ENCODE peak calls at places on chromosomes 11 and 22, in four cellular contexts. J is heart left ventricle, A is prostate gland, H is K562. V is an unnamed sample.

GRCh38 chr11:96112192-96113099 is 188.5 kb upstream of the MTMR2 start:
- DNase-seq in J (no peak), A (no peak), H (no peak), V (no peak)

GRCh38 chr22:47928626-47929025 is 1166.2 kb downstream of the TBC1D22A start:
- DNase-seq in A (no peak), H (no peak), J (no peak), V (peak; percentile 25)

GRCh38 chr11:9771126-9771624 is 107.3 kb downstream of the SWAP70 start:
- DNase-seq in J (no peak), H (no peak), A (no peak), V (no peak)

GRCh38 chr11:128054323-128054910 is 532.9 kb downstream of the ETS1 start:
- DNase-seq in J (no peak), A (no peak), H (no peak), V (no peak)

GRCh38 chr22:41668971-41669911 is 19.4 kb downstream of the SNU13 start:
- DNase-seq in J (no peak), H (no peak), A (no peak), V (no peak)

GRCh38 chr11:64560941-64561340 is 30.1 kb upstream of the SLC22A12 start:
- DNase-seq in H (no peak), J (no peak), A (no peak), V (no peak)

GRCh38 chr22:27662359-27663030 is 139.1 kb downstream of the MN1 start:
- DNase-seq in H (no peak), J (peak; percentile 89), A (no peak), V (no peak)

GRCh38 chr11:72621008-72621610 is 53.1 kb downstream of the PDE2A start:
- DNase-seq in A (no peak), J (no peak), H (no peak), V (no peak)

DNA sequence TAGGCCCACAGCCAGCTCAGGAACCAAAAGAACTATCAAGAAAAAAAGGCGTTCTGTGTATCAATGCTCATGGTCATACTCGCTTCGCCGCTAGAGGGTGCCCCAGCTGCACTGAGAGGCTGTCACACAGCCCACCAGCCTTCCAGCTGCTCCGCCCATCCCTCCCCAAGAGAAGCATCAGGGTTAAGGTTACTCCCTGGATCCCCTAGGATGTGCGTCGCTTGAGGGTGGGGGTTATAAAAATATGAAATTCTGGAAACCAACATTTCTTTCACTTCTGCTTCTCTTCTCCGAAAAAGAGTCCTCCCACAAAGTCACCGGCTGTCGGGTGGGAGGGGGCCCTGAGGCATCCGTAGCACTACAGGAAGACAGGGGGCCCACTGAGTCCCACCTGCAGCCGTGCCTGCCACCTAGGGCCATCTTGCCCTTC is 1.7 kb downstream of the CBX6 start:
- DNase-seq in H (peak; percentile 55), A (peak; percentile 81), J (peak; percentile 91), V (peak; percentile 97)
- H3K4me3 ChIP-seq in H (no peak overlapping the region), A (no peak overlapping the region), J (peak overlapping the region; percentile 84), V (no peak overlapping the region)

GRCh38 chr11:44950625-44951472 is at the start of gene TP53I11:
- DNase-seq in H (peak; percentile 92), A (peak; percentile 75), J (peak; percentile 91), V (peak; percentile 96)

GRCh38 chr11:44950036-44950624 is 553 bp downstream of the TP53I11 start:
- DNase-seq in A (peak; percentile 39), J (no peak), H (peak; percentile 34), V (no peak)

GRCh38 chr11:44947114-44947513 is 3.6 kb downstream of the TP53I11 start:
- DNase-seq in J (no peak), A (no peak), H (no peak), V (no peak)

GRCh38 chr11:44948155-44948554 is 2.5 kb downstream of the TP53I11 start:
- DNase-seq in A (no peak), J (no peak), H (no peak), V (no peak)

DNA sequence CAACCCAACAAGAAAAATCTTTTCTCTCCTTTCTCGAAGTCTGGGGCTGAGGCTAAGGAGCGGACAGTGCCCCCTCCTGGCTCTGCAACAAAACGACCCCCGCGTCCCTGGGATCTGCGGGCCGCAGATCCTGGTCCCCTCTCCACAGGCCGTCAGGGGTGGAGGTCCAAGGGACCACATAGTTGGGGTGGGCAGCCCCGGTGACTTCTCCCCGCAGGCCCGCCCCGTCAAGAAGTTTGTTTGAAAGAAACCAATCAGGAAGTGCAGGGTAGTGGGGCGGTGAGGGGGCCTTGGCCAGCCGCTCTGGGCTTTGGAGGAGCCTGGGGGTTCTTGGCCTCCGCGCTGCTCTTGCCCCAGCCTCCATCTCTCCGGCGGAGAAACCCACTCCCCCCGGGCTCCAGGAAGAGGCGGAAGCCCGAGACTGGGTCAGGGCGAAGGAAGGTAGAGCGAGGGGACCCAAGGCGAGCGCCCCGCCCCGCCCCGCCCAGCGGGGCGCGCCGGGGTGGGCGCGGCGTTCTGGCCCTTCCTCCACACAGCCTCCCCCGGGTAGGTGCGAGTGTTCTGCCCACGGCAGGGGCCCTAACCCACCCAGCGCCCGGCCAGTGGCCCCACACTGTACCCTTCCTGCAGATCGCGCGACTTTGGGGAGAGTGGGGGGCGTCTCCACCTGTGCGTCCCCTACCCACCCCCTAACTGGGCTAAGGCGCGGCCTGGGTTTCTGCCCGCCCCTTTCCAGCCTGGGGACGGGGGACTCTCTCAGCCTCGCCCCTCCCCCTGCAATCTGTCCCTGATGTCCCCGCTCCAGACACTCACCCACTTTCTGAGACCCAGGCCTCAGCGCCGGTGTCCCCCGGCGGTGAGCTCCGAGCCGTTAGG is 1.3 kb downstream of the TP53I11 start:
- DNase-seq in H (peak; percentile 48), A (peak; percentile 18), J (no peak), V (peak; percentile 89)
- TF ChIP-seq CTCF in H (peak; percentile 56), A (peak; percentile 40), J (peak; percentile 63), V (no peak)

DNA sequence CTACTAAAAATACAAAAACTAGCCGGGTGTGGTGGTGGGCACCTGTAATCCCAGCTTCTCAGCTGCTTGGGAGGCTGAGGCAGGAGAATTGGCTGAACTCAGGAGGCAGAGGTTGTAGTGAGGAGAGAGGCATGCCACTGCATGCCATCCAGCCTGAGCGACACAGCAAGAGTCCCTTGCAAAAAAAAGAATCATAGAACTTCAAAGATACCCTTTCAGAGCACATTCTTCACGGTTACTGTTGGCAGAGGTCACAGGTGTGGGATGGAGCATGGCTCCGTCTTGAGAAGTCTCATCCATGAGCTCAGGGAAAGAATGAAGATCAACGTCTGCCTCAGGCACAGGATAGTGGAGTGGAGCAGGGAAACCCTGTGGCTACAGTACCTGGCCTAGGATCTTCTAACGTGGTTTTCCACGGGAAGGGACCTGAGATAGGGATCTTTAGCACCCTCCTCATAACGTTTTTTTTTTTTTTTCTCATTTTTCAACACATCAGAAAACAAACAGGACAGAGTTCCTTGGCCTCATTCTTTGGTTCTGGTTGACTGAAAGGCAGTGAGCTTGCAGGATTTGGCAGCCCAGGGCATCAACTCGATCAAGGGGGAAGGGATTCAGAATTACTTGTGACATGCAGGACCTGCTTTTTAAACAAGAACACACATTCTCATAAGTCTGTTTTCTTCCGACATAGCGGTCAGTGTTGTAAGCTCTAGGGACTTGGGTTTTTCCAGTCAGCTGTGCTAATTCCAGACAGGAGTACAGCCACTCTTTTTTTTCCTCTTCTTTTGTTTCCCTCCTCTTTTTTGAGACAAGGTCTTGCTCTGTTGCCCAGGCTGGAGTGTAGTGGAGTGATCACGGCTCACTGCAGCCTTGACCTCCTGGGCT is 22.8 kb downstream of the F2 start:
- DNase-seq in H (no peak), J (no peak), A (no peak), V (no peak)
- TF ChIP-seq POLR2A in H (no peak), J (no peak), A (no peak), V (no peak)

GRCh38 chr22:35378547-35379078 is 2.3 kb upstream of the HMOX1 start:
- DNase-seq in J (no peak), A (no peak), H (no peak), V (no peak)

GRCh38 chr22:35379146-35379993 is 1.5 kb upstream of the HMOX1 start:
- DNase-seq in H (no peak), J (no peak), A (no peak), V (no peak)

GRCh38 chr22:35375031-35375430 is 5.9 kb upstream of the HMOX1 start:
- DNase-seq in H (no peak), A (no peak), J (no peak), V (no peak)

GRCh38 chr22:35377735-35378134 is 3.2 kb upstream of the HMOX1 start:
- DNase-seq in H (no peak), J (no peak), A (no peak), V (no peak)

GRCh38 chr22:35376728-35377472 is 4.0 kb upstream of the HMOX1 start:
- DNase-seq in A (peak; percentile 91), H (peak; percentile 87), J (peak; percentile 94), V (peak; percentile 98)
- H3K4me3 ChIP-seq in A (no peak overlapping the region), H (no peak overlapping the region), J (no peak overlapping the region), V (no peak overlapping the region)

V was measured in lower leg skin.